ENCODE peak calls at places on chromosomes 11 and 22, in nine cellular contexts. D is neural progenitor cell, Z is A673, E is cardiac muscle cell, G is tibial artery, J is brain microvascular endothelial cell, A is fibroblast of lung, X is gastrocnemius medialis, W is psoas muscle. V is an unnamed sample. For H3K36me3, the result is how much of the 10 kb centered on the place peaks cover.

GRCh38 chr11:73286240-73286810 is 14.2 kb downstream of the P2RY6 start:
- DNase-seq in D (no peak), W (no peak), X (no peak), Z (no peak), A (no peak), E (no peak), G (peak), J (no peak), V (no peak)

GRCh38 chr11:86938900-86939880 is 16.0 kb downstream of the FZD4 start:
- DNase-seq in A (no peak), X (no peak), D (peak), E (peak), Z (peak), G (no peak), J (no peak), W (no peak), V (no peak)

GRCh38 chr11:101362643-101363042 is 221.2 kb downstream of the TRPC6 start:
- DNase-seq in E (no peak), A (no peak), X (no peak), J (no peak), D (no peak), Z (no peak), W (no peak), G (no peak), V (no peak)

GRCh38 chr11:133790995-133791394 is 54.3 kb downstream of the SPATA19 start:
- DNase-seq in Z (no peak), D (no peak), J (no peak), W (no peak), A (no peak), E (no peak), G (no peak), X (no peak), V (no peak)

GRCh38 chr22:36977401-36977861 is 41.8 kb downstream of the TST start:
- DNase-seq in A (peak), D (peak), X (peak), W (peak), J (peak), Z (peak), G (no peak), E (peak), V (no peak)

GRCh38 chr22:29580200-29580810 is 608 bp downstream of the NIPSNAP1 start:
- DNase-seq in W (no peak), J (no peak), Z (no peak), E (no peak), G (no peak), X (no peak), A (no peak), D (peak), V (no peak)

GRCh38 chr11:69450064-69450856 is 31.2 kb upstream of the LINC01488 start:
- DNase-seq in E (no peak), W (no peak), X (no peak), D (no peak), J (no peak), G (no peak), A (no peak), Z (no peak), V (no peak)

GRCh38 chr22:40838486-40838885 is 18.0 kb downstream of the ST13 start:
- DNase-seq in X (no peak), A (no peak), D (no peak), E (no peak), G (no peak), W (no peak), Z (no peak), J (no peak), V (no peak)

GRCh38 chr11:22317656-22318055 is 20.5 kb upstream of the SLC17A6 start:
- DNase-seq in J (no peak), E (no peak), G (no peak), Z (no peak), A (no peak), X (no peak), W (no peak), D (no peak), V (no peak)

GRCh38 chr11:63884191-63884590 is 32.8 kb downstream of the RCOR2 start:
- DNase-seq in X (no peak), A (peak), G (no peak), Z (no peak), E (peak), J (no peak), D (no peak), W (no peak), V (no peak)

GRCh38 chr11:128666397-128666796 is 27.5 kb upstream of the FLI1 start:
- DNase-seq in Z (no peak), E (no peak), W (no peak), D (no peak), X (no peak), G (no peak), A (no peak), J (no peak), V (no peak)

GRCh38 chr22:23696326-23696851 is 5.6 kb downstream of the RGL4 start:
- DNase-seq in X (no peak), Z (no peak), A (peak), J (peak), W (no peak), E (no peak), D (no peak), G (no peak), V (no peak)

GRCh38 chr22:39173787-39174497 is 21.5 kb upstream of the CBX7 start:
- DNase-seq in Z (no peak), W (no peak), A (no peak), E (no peak), J (no peak), X (no peak), G (peak), D (no peak), V (no peak)

GRCh38 chr11:64007160-64007628 is 21.0 kb downstream of the OTUB1 start:
- DNase-seq in A (peak), Z (peak), G (no peak), W (no peak), D (peak), J (no peak), X (no peak), E (peak), V (no peak)

GRCh38 chr11:111299111-111300026 is 1.0 kb downstream of the POU2AF3 start:
- DNase-seq in J (peak), A (peak), X (peak), Z (peak), E (peak), W (peak), D (peak), G (peak), V (no peak)

GRCh38 chr11:70281114-70281729 is 10.7 kb downstream of the PPFIA1 start:
- DNase-seq in A (peak), W (peak), Z (no peak), G (no peak), X (no peak), D (no peak), E (no peak), J (peak), V (no peak)

GRCh38 chr11:69791266-69791665 is 16.1 kb upstream of the FGF4 start:
- DNase-seq in D (no peak), X (no peak), W (peak), J (peak), G (no peak), Z (no peak), E (no peak), A (peak), V (peak)

GRCh38 chr11:41499429-41499828 is 40.0 kb upstream of the LRRC4C start:
- DNase-seq in G (no peak), J (no peak), W (no peak), E (no peak), D (peak), A (peak), X (no peak), Z (peak), V (no peak)

GRCh38 chr22:44430716-44431115 is 67.3 kb downstream of the RTL6 start:
- DNase-seq in W (no peak), J (no peak), D (no peak), G (peak), Z (no peak), X (no peak), A (no peak), E (no peak), V (no peak)

GRCh38 chr11:64536997-64537396 is 54.0 kb upstream of the SLC22A12 start:
- DNase-seq in W (no peak), J (no peak), G (no peak), D (no peak), A (no peak), E (no peak), X (no peak), Z (no peak), V (no peak)

GRCh38 chr11:92393218-92393617 is 168.6 kb downstream of the FAT3 start:
- DNase-seq in Z (no peak), G (no peak), D (no peak), A (no peak), W (no peak), X (no peak), J (no peak), E (no peak), V (no peak)

GRCh38 chr11:77455740-77456139 is 18.2 kb downstream of the PAK1 start:
- DNase-seq in W (no peak), J (no peak), G (no peak), E (no peak), A (no peak), X (no peak), D (no peak), Z (no peak), V (no peak)

GRCh38 chr22:23888615-23889401 is 5.4 kb upstream of the MIF start:
- DNase-seq in X (no peak), G (no peak), W (no peak), J (peak), Z (peak), E (no peak), A (peak), D (peak), V (no peak)

GRCh38 chr11:105588001-105588400 is 21.9 kb upstream of the GRIA4 start:
- DNase-seq in D (no peak), J (peak), X (no peak), Z (no peak), W (no peak), G (no peak), A (peak), E (no peak), V (peak)

GRCh38 chr22:23377767-23378166 is 197.5 kb downstream of the BCR start:
- DNase-seq in A (no peak), J (no peak), D (no peak), X (no peak), Z (no peak), G (no peak), E (no peak), W (no peak), V (no peak)

GRCh38 chr11:19712281-19713220 is at the start of gene NAV2:
- DNase-seq in A (peak), Z (peak), D (peak), X (peak), J (peak), W (peak), E (peak), G (peak), V (no peak)

GRCh38 chr22:17085277-17086091 is 684 bp downstream of the IL17RA start:
- DNase-seq in D (peak), Z (peak), E (no peak), A (peak), W (peak), X (no peak), G (peak), J (no peak), V (no peak)

GRCh38 chr11:65489706-65490310 is 9.0 kb upstream of the MALAT1 start:
- DNase-seq in E (no peak), Z (peak), G (peak), D (peak), A (peak), X (peak), W (peak), J (peak), V (no peak)

GRCh38 chr22:37467556-37467955 is 18.6 kb downstream of the MFNG start:
- DNase-seq in J (no peak), D (no peak), E (no peak), X (no peak), Z (no peak), A (no peak), G (no peak), W (no peak), V (no peak)

GRCh38 chr22:28171135-28171534 is 252.1 kb upstream of the PITPNB start:
- DNase-seq in W (no peak), J (no peak), E (no peak), A (peak), X (no peak), D (peak), Z (peak), G (no peak), V (no peak)

GRCh38 chr11:19759389-19759788 is 46.8 kb downstream of the NAV2 start:
- DNase-seq in E (no peak), W (no peak), D (no peak), G (no peak), Z (no peak), A (no peak), X (no peak), J (no peak), V (no peak)

GRCh38 chr11:102831128-102831708 is 12.2 kb downstream of the MMP3 start:
- DNase-seq in E (peak), D (peak), A (peak), J (peak), Z (no peak), G (no peak), X (peak), W (peak), V (no peak)

GRCh38 chr11:71977743-71978418 is 20.8 kb upstream of the IL18BP start:
- DNase-seq in W (no peak), A (peak), G (no peak), X (peak), D (peak), Z (peak), E (peak), J (peak), V (no peak)

GRCh38 chr22:44729391-44730012 is 22.9 kb upstream of the ARHGAP8 start:
- DNase-seq in J (peak), A (peak), Z (no peak), X (no peak), G (no peak), D (no peak), W (peak), E (no peak), V (no peak)

GRCh38 chr11:95154514-95154913 is 64.9 kb downstream of the ENDOD1 start:
- DNase-seq in G (no peak), X (no peak), W (no peak), A (peak), J (no peak), Z (peak), E (peak), D (peak), V (no peak)

GRCh38 chr11:98365185-98365584 is 655.6 kb upstream of the CNTN5 start:
- DNase-seq in G (no peak), Z (no peak), D (no peak), W (no peak), A (no peak), J (no peak), E (no peak), X (no peak), V (no peak)

GRCh38 chr11:47105541-47105940 is 71.1 kb downstream of the ARFGAP2 start:
- DNase-seq in D (no peak), A (no peak), W (no peak), Z (no peak), E (no peak), X (no peak), J (no peak), G (no peak), V (no peak)

GRCh38 chr11:19076744-19077589 is 16.4 kb upstream of the MRGPRX2 start:
- DNase-seq in D (peak), W (peak), E (peak), X (peak), Z (peak), G (no peak), J (peak), A (peak), V (no peak)

GRCh38 chr11:13210424-13210823 is 67.2 kb upstream of the BMAL1 start:
- DNase-seq in W (peak), G (peak), A (peak), X (peak), D (peak), E (peak), Z (peak), J (peak), V (no peak)

GRCh38 chr11:34239465-34240149 is 118.2 kb downstream of the ABTB2 start:
- DNase-seq in W (no peak), J (no peak), D (no peak), A (no peak), X (no peak), Z (no peak), G (no peak), E (no peak), V (no peak)

GRCh38 chr11:84855846-84856245 is 771.3 kb downstream of the DLG2 start:
- DNase-seq in Z (no peak), X (no peak), G (no peak), E (no peak), D (no peak), J (peak), A (peak), W (no peak), V (peak)
- H3K4me3 ChIP-seq in Z (no peak), X (no peak), G (no peak), E (no peak), D (no peak), J (no peak), A (no peak), W (no peak), V (no peak)

DNA sequence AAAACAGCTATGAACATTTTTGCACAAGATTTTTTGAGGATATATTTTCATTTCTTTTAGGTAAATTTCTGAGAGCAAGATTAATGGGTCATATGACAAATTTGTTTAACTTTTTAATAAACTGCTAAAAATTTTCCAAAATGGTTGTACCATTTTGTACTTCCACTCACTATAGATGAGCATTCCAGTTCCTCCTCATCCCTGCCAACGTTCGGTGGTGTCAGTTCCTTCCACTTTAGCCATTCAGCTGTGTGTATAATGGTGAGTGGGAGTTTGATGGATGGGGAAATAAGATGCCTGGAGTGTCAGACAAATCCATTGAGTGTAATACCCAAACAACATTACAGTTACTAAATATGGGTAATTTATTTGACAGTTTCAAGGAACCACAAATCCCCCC is 49.7 kb downstream of the MIAT start:
- DNase-seq in E (no peak), W (no peak), D (no peak), Z (peak), J (no peak), G (no peak), A (peak), X (no peak), V (no peak)
- H3K36me3 ChIP-seq in E (under half), W (under half), D (under half), Z (under half), J (under half), G (under half), A (under half), X (under half), V (under half)

GRCh38 chr11:16769386-16769785 is 30.9 kb downstream of the C11orf58 start:
- DNase-seq in Z (no peak), E (no peak), A (no peak), W (no peak), X (no peak), J (no peak), G (no peak), D (no peak), V (no peak)
- TF ChIP-seq CTCF in Z (no peak), E (no peak), A (no peak), W (no peak), X (no peak), J (no peak), G (no peak), D (no peak), V (no peak)

GRCh38 chr11:1760351-1761109 is 3.2 kb downstream of the CTSD start:
- DNase-seq in X (peak), Z (no peak), G (peak), A (peak), E (peak), D (no peak), J (peak), W (peak), V (no peak)

GRCh38 chr11:1759851-1760220 is 3.9 kb downstream of the CTSD start:
- DNase-seq in J (no peak), A (no peak), W (no peak), E (no peak), Z (no peak), X (no peak), D (no peak), G (no peak), V (no peak)

GRCh38 chr11:1761857-1762536 is 1.7 kb downstream of the CTSD start:
- DNase-seq in A (no peak), Z (no peak), J (no peak), D (no peak), X (peak), E (no peak), G (no peak), W (no peak), V (no peak)

GRCh38 chr11:1762537-1763302 is 1.0 kb downstream of the CTSD start:
- DNase-seq in W (peak), E (no peak), Z (no peak), G (peak), J (no peak), X (peak), D (no peak), A (no peak), V (no peak)

DNA sequence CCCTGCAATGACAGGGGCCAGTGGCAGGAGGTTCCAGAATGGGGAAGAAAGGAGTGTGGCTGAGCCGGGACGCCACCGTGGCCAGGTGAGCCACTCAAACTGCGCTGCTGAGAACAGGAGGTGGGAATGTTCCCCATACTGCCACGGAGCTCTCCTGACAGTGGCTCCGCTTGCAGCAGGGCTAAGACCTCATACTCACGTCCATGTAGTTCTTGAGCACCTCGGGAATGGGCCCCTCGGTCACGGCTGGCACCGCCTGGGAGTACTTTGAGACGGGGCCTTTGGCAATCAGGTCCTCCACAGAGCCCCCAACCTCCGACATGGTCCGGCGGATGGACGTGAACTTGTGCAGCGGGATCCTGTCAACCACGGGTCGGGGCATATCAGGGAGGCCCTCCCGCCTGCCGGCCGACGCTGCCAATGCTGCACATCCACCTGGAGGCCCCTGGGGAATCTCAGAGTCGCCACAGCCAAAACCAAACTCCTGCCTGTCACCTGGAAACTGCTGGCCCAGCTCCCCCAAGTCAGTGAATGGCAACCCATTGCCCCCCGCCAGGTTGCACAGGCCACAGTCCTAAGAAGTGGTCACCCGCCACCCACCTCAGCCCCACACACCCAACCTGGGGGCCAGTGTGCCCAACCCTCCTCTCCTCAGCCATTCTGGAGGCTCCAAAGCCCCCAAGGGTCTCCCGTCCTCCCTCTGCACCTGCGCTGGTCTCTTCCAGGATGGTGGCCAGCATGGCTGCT is 2.4 kb downstream of the CTSD start:
- DNase-seq in D (no peak), X (peak), E (no peak), A (no peak), J (no peak), Z (no peak), G (no peak), W (peak), V (no peak)
- H3K4me3 ChIP-seq in D (no peak), X (peak), E (no peak), A (no peak), J (no peak), Z (no peak), G (no peak), W (peak), V (no peak)

DNA sequence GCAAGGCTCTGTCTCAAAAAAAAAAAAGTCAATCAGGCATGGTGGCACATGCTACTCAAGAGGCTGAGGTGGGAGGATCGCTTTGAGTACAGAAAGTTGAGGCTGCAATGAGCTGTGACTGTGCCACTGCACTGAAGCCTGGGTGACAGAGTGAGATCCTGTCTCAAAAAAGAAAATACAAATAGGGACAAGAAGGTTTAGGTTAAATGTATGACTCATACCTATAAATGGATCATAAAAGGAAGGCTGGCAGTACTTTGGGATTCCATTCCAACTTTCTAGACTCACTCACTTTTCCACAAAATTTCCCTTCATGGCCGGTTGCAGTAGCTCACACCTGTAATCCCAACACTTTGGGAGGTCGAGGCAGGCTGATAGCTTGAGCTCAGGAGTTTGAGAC is 25.6 kb upstream of the OSBP start:
- DNase-seq in W (no peak), A (no peak), G (no peak), D (no peak), X (no peak), J (no peak), Z (no peak), E (no peak), V (no peak)
- H3K36me3 ChIP-seq in W (half or more), A (under half), G (half or more), D (under half), X (under half), J (half or more), Z (half or more), E (half or more), V (under half)

GRCh38 chr11:93542753-93543246 is 391 bp downstream of the SMCO4 start:
- DNase-seq in D (no peak), X (no peak), A (no peak), J (no peak), G (peak), Z (no peak), E (no peak), W (no peak), V (no peak)

GRCh38 chr11:93541884-93542752 is 1.1 kb downstream of the SMCO4 start:
- DNase-seq in Z (peak), A (peak), W (peak), E (peak), D (peak), G (peak), J (peak), X (peak), V (no peak)

GRCh38 chr11:93545566-93545965 is 2.4 kb upstream of the SMCO4 start:
- DNase-seq in A (no peak), Z (no peak), X (no peak), D (no peak), J (no peak), E (no peak), G (no peak), W (no peak), V (no peak)

GRCh38 chr11:93541154-93541553 is 2.0 kb downstream of the SMCO4 start:
- DNase-seq in W (no peak), G (no peak), A (no peak), X (no peak), E (no peak), Z (no peak), J (no peak), D (no peak), V (no peak)

GRCh38 chr11:93543292-93543977 is at the start of gene SMCO4:
- DNase-seq in A (peak), X (peak), E (peak), J (peak), Z (peak), D (peak), W (peak), G (peak), V (no peak)
- TF ChIP-seq CTCF in A (peak), X (peak), E (peak), J (peak), Z (peak), D (peak), W (peak), G (peak), V (peak)

V was measured in kidney epithelial cell.